ENCODE peak calls at places on chromosomes 3 and 15, in five cellular contexts. A is fibroblast of mammary gland, L is OCI-LY7, X is ovary, M is stomach. K is an unnamed sample.

GRCh38 chr15:81813215-81813614 is 232.6 kb downstream of the MEX3B start:
- DNase-seq in A (no peak), L (no peak), X (no peak), M (no peak), K (no peak)

GRCh38 chr3:38521391-38521987 is 25.3 kb downstream of the EXOG start:
- DNase-seq in A (peak), L (peak), X (peak), M (peak), K (peak)

GRCh38 chr15:32942286-32942927 is 224.6 kb downstream of the GREM1 start:
- DNase-seq in A (no peak), L (no peak), X (no peak), M (no peak), K (no peak)

GRCh38 chr15:64478863-64479262 is 18.5 kb downstream of the ZNF609 start:
- DNase-seq in A (peak), L (no peak), X (no peak), M (no peak), K (no peak)

GRCh38 chr15:67915374-67916050 is 75.7 kb upstream of the RNU6-1 start:
- DNase-seq in A (no peak), L (no peak), X (peak), M (peak), K (no peak)

GRCh38 chr15:86398986-86399677 is 319.5 kb downstream of the AGBL1 start:
- DNase-seq in A (no peak), L (no peak), X (no peak), M (no peak), K (no peak)

GRCh38 chr3:50330330-50330729 is 2.3 kb upstream of the TUSC2 start:
- DNase-seq in A (no peak), L (no peak), X (no peak), M (no peak), K (no peak)

GRCh38 chr3:119543147-119543546 is 16.3 kb downstream of the CD80 start:
- DNase-seq in A (no peak), L (no peak), X (no peak), M (no peak), K (no peak)

GRCh38 chr15:68551296-68551635 is 27.5 kb upstream of the CORO2B start:
- DNase-seq in A (no peak), L (no peak), X (no peak), M (no peak), K (no peak)

GRCh38 chr15:28943611-28944230 is 57.9 kb downstream of the APBA2 start:
- DNase-seq in A (no peak), L (no peak), X (no peak), M (peak), K (no peak)

GRCh38 chr3:150184426-150185071 is 213.9 kb upstream of the PFN2 start:
- DNase-seq in A (no peak), L (no peak), X (no peak), M (no peak), K (no peak)

GRCh38 chr3:110495201-110495927 is 576.3 kb upstream of the NECTIN3 start:
- DNase-seq in A (no peak), L (no peak), X (no peak), M (no peak), K (no peak)

GRCh38 chr3:193132247-193132646 is 108.8 kb upstream of the PLAAT1 start:
- DNase-seq in A (peak), L (no peak), X (no peak), M (no peak), K (no peak)

GRCh38 chr3:194045289-194045688 is 90.7 kb upstream of the HES1 start:
- DNase-seq in A (no peak), L (no peak), X (no peak), M (no peak), K (no peak)

GRCh38 chr15:90529369-90530249 is at the start of gene CRTC3:
- DNase-seq in A (peak), L (peak), X (peak), M (peak), K (no peak)

GRCh38 chr3:42071720-42072582 is 19.2 kb upstream of the TRAK1 start:
- DNase-seq in A (peak), L (peak), X (peak), M (peak), K (peak)

GRCh38 chr15:77959094-77959879 is 118.2 kb downstream of the TBC1D2B start:
- DNase-seq in A (peak), L (peak), X (peak), M (peak), K (no peak)

GRCh38 chr3:97680210-97680609 is 84.3 kb upstream of the ARL6 start:
- DNase-seq in A (no peak), L (no peak), X (no peak), M (no peak), K (no peak)

GRCh38 chr15:62896380-62896866 is 146.1 kb upstream of the TPM1 start:
- DNase-seq in A (no peak), L (no peak), X (no peak), M (no peak), K (no peak)

GRCh38 chr3:160154033-160154432 is 71.2 kb upstream of the C3orf80 start:
- DNase-seq in A (peak), L (no peak), X (no peak), M (no peak), K (peak)

GRCh38 chr3:123884258-123884831 is at the start of gene MYLK:
- DNase-seq in A (peak), L (no peak), X (peak), M (peak), K (peak)

GRCh38 chr15:79007066-79007465 is 62.2 kb upstream of the CTSH start:
- DNase-seq in A (peak), L (peak), X (no peak), M (peak), K (no peak)

GRCh38 chr3:103813955-103814354 is 1379.1 kb downstream of the ZPLD1 start:
- DNase-seq in A (no peak), L (no peak), X (no peak), M (no peak), K (no peak)

GRCh38 chr3:192417012-192417411 is 310.3 kb downstream of the FGF12 start:
- DNase-seq in A (no peak), L (no peak), X (no peak), M (no peak), K (peak)

GRCh38 chr15:58525926-58526538 is 94.2 kb downstream of the LIPC start:
- DNase-seq in A (no peak), L (no peak), X (no peak), M (no peak), K (no peak)

GRCh38 chr3:143209715-143210059 is 90.1 kb downstream of the CHST2 start:
- DNase-seq in A (no peak), L (no peak), X (no peak), M (no peak), K (no peak)

GRCh38 chr3:143203848-143204247 is 84.3 kb downstream of the CHST2 start:
- DNase-seq in A (peak), L (no peak), X (no peak), M (no peak), K (no peak)

GRCh38 chr3:143207338-143207961 is 87.9 kb downstream of the CHST2 start:
- DNase-seq in A (peak), L (peak), X (no peak), M (no peak), K (peak)

GRCh38 chr3:143208976-143209714 is 89.6 kb downstream of the CHST2 start:
- DNase-seq in A (no peak), L (no peak), X (no peak), M (no peak), K (no peak)

GRCh38 chr3:143206955-143207337 is 87.4 kb downstream of the CHST2 start:
- DNase-seq in A (no peak), L (no peak), X (no peak), M (no peak), K (no peak)
- H3K4me3 ChIP-seq in A (no peak), L (peak), X (no peak), M (no peak), K (no peak)

DNA sequence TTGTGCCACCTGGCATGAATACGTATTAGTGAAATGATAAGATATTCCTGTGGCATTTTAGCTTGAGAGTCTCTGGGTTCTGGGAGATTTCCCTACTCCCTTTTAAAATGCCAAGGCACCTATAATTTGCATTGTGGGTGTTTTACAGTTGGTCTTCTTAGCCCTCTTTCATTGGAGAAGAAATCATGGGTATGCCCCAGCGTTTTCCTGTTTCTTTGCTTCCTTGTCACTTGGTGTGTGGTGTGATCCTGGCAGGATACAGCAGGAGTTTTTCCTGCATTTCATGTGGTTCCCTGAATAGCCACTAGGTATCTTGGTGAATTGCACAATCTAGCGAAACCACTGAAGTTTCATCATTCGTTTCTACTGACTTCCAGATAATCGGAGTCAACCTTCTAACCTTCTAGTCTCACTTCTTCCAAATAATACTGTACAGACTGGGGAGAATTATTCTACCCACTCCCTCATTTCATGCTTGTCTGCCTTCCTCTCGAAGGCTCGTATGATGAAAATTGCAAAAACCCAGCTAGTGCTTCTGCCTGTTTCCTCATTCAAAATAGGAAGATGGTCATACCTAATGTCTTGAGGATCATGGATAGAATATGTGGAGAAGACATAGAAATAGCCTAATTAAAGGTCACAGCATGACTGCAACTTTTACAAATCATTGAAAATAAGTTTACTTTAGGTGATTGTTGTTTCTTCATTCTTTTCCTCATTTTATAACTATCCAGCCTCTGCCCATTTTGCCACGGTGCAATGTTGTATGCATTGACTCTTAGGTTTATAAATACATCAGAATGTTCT is 2.7 kb downstream of the BHLHE40 start:
- DNase-seq in A (peak), L (no peak), X (no peak), M (no peak), K (no peak)
- TF ChIP-seq CTCF in A (peak), L (no peak), X (peak), M (no peak), K (peak)

DNA sequence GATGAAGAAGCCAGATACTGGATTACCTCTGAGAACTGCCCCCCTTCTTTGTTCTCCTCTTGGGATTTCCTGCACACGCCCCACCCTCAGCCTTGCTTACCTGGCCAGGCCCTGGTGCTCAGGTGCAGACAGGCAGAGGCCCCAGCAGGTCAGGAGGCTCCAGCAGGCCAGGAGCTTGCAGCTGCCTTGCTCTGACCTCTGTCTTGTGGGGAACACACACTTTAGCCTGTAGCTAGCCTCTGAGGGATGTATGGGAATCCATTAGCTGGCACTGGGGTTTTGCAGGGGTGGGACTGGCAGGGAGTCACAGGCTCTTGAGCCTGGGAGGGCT is 2.7 kb downstream of the SMAD6 start:
- DNase-seq in A (no peak), L (no peak), X (no peak), M (peak), K (no peak)
- H3K4me3 ChIP-seq in A (no peak), L (peak), X (peak), M (peak), K (peak)

GRCh38 chr3:43503067-43503728 is 118.6 kb downstream of the ANO10 start:
- DNase-seq in A (peak), L (peak), X (no peak), M (no peak), K (peak)
- TF ChIP-seq CTCF in A (peak), L (peak), X (no peak), M (no peak), K (peak)

GRCh38 chr3:169965562-169965961 is 1.0 kb upstream of the SEC62 start:
- DNase-seq in A (no peak), L (peak), X (no peak), M (no peak), K (no peak)

GRCh38 chr3:169966951-169967915 is 626 bp downstream of the SEC62 start:
- DNase-seq in A (peak), L (peak), X (no peak), M (peak), K (peak)

GRCh38 chr3:169966086-169966950 is at the start of gene SEC62:
- DNase-seq in A (peak), L (peak), X (peak), M (peak), K (peak)

GRCh38 chr3:169969696-169970095 is 3.1 kb downstream of the SEC62 start:
- DNase-seq in A (no peak), L (no peak), X (no peak), M (no peak), K (no peak)

DNA sequence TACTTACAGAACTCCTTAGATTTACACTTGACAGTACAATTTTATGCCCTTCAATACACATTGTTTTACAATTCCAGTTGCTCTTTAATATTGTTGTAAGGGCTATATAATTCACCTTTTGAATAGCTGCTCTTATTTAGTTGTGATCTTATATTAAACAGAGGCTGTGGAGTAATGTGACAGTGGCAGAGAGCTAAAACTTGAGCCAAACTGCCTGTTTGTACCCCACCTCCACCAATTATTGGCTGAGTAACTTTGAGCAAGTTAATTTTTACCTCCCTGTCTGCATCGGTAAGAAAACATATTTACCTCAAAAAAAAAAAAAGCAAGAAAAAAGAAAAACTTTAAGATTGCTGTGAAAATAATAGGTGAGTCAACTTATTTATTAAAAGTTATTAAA is 1.6 kb downstream of the SEC62 start:
- DNase-seq in A (no peak), L (no peak), X (no peak), M (no peak), K (no peak)
- H3K4me3 ChIP-seq in A (peak), L (peak), X (peak), M (peak), K (peak)

GRCh38 chr3:13825821-13826220 is 54.0 kb downstream of the WNT7A start:
- DNase-seq in A (no peak), L (no peak), X (no peak), M (no peak), K (no peak)

GRCh38 chr3:13827699-13828098 is 52.2 kb downstream of the WNT7A start:
- DNase-seq in A (no peak), L (no peak), X (no peak), M (no peak), K (no peak)

GRCh38 chr3:13827256-13827655 is 52.6 kb downstream of the WNT7A start:
- DNase-seq in A (no peak), L (no peak), X (no peak), M (no peak), K (no peak)

GRCh38 chr3:13825317-13825590 is 54.6 kb downstream of the WNT7A start:
- DNase-seq in A (no peak), L (no peak), X (no peak), M (no peak), K (no peak)

DNA sequence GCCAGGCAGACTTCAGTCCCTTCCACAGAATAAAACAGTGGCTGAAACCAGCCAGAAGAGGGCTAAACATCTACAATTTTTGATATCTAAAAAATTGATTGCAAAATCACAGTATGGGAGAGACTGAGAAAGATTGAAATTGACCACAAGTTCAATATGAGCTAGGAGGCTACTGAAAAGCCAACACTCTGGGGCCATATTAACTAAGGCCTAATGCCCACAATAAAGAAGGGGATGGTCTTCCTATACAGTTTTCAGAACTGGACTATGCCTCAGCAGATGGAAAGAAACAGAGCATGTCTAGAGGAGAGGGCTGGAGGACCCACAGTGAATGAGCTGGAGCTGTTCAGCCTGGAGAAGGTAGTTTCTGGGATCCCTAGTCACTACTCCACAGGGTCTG is 53.2 kb downstream of the WNT7A start:
- DNase-seq in A (no peak), L (no peak), X (no peak), M (no peak), K (no peak)
- TF ChIP-seq CTCF in A (no peak), L (no peak), X (no peak), M (no peak), K (no peak)

K was measured in astrocyte of the cerebellum.